ENCODE peak calls at places on chromosomes 3 and 15, in nine cellular contexts. O is HT-29; A is head of caudate nucleus; C is astrocyte; E is cardiac muscle cell; Y is NCI-H510A treated with DMSO at 0.1 percent for 48 hours; K is activated CD8-positive, alpha-beta memory T cell treated with anti-CD3 and anti-CD28 coated beads, Interleukin-2, amount 50 U/mL, for 4 hours; D is HuH-7; B is activated CD8-positive, alpha-beta T cell treated with anti-CD3 and anti-CD28 coated beads for 36 hours. P is an unnamed sample.

GRCh38 chr3:46857485-46858341 is 5.5 kb downstream of the MYL3 start:
- DNase-seq in O (no peak), A (no peak), C (no peak), E (no peak), Y (peak), K (peak), D (no peak), B (peak), P (no peak)

GRCh38 chr3:4826237-4827100 is 152.8 kb upstream of the BHLHE40 start:
- DNase-seq in O (peak), A (peak), C (peak), E (no peak), Y (no peak), K (no peak), D (no peak), B (no peak), P (no peak)

GRCh38 chr3:138113309-138113708 is 2.1 kb downstream of the DZIP1L start:
- DNase-seq in O (peak), A (no peak), C (peak), E (no peak), Y (peak), K (no peak), D (no peak), B (no peak), P (no peak)

GRCh38 chr3:122784436-122784835 is 9.2 kb downstream of the HSPBAP1 start:
- DNase-seq in O (no peak), A (no peak), C (peak), E (no peak), Y (no peak), K (no peak), D (no peak), B (no peak), P (no peak)

GRCh38 chr3:34895841-34896240 is 743.5 kb upstream of the ARPP21 start:
- DNase-seq in O (no peak), A (no peak), C (no peak), E (no peak), Y (no peak), K (no peak), D (no peak), B (no peak), P (no peak)

GRCh38 chr3:138921316-138922292 is 25.3 kb downstream of the FOXL2 start:
- DNase-seq in O (peak), A (no peak), C (peak), E (no peak), Y (no peak), K (no peak), D (no peak), B (no peak), P (no peak)

GRCh38 chr3:184932777-184933176 is 120.8 kb downstream of the VPS8 start:
- DNase-seq in O (no peak), A (no peak), C (no peak), E (no peak), Y (no peak), K (no peak), D (no peak), B (no peak), P (no peak)

GRCh38 chr3:52401021-52401420 is 43.9 kb downstream of the SEMA3G start:
- DNase-seq in O (no peak), A (no peak), C (no peak), E (no peak), Y (no peak), K (no peak), D (no peak), B (no peak), P (no peak)

GRCh38 chr15:76333720-76334437 is 2.7 kb upstream of the ISL2 start:
- DNase-seq in O (peak), A (no peak), C (no peak), E (peak), Y (no peak), K (no peak), D (no peak), B (no peak), P (peak)